ENCODE peak calls at places on chromosome 16, in ten cellular contexts. E is cardiac fibroblast, R is heart left ventricle, V is NCI-H748 treated with DMSO at 0.1 percent for 48 hours, X is HS-5, U is D341Med, A is OCI-LY7, I is NAMALWA, M is NCI-H2171 treated with DMSO at 0.1 percent for 48 hours, B is posterior cingulate gyrus. Q is an unnamed sample.

GRCh38 chr16:7547736-7548135 is 215.1 kb downstream of the RBFOX1 start:
- DNase-seq in E (no peak), R (no peak), V (peak; percentile 10), X (no peak), U (no peak), A (no peak), I (no peak), M (no peak), B (no peak), Q (no peak)

GRCh38 chr16:5451641-5452040 is 354.0 kb upstream of the EEF2KMT start:
- DNase-seq in E (no peak), R (no peak), V (no peak), X (no peak), U (no peak), A (no peak), I (no peak), M (no peak), B (no peak), Q (peak; percentile 78)

GRCh38 chr16:4968879-4969278 is 10.7 kb downstream of the SEC14L5 start:
- DNase-seq in E (no peak), R (no peak), V (no peak), X (no peak), U (no peak), A (no peak), I (no peak), M (peak; percentile 71), B (no peak), Q (no peak)

GRCh38 chr16:24132048-24132796 is 123.9 kb upstream of the CACNG3 start:
- DNase-seq in E (no peak), R (no peak), V (no peak), X (no peak), U (no peak), A (no peak), I (no peak), M (no peak), B (no peak), Q (no peak)

GRCh38 chr16:63789603-63790002 is 1332.3 kb downstream of the CDH11 start:
- DNase-seq in E (peak; percentile 29), R (no peak), V (no peak), X (no peak), U (no peak), A (peak; percentile 1), I (peak; percentile 70), M (no peak), B (no peak), Q (no peak)

GRCh38 chr16:13906426-13907089 is 13.4 kb upstream of the ERCC4 start:
- DNase-seq in E (no peak), R (no peak), V (no peak), X (no peak), U (no peak), A (peak; percentile 37), I (peak; percentile 60), M (no peak), B (no peak), Q (no peak)

GRCh38 chr16:67655363-67655762 is 4.7 kb downstream of the ACD start:
- DNase-seq in E (no peak), R (no peak), V (no peak), X (no peak), U (no peak), A (no peak), I (no peak), M (no peak), B (no peak), Q (no peak)

GRCh38 chr16:55905651-55906050 is 30.5 kb upstream of the CES5A start:
- DNase-seq in E (no peak), R (no peak), V (no peak), X (no peak), U (no peak), A (no peak), I (no peak), M (no peak), B (no peak), Q (no peak)

GRCh38 chr16:78115659-78116058 is 16.2 kb downstream of the WWOX start:
- DNase-seq in E (no peak), R (no peak), V (no peak), X (no peak), U (no peak), A (no peak), I (no peak), M (no peak), B (no peak), Q (no peak)

GRCh38 chr16:17369441-17369951 is 101.3 kb downstream of the XYLT1 start:
- DNase-seq in E (no peak), R (peak; percentile 77), V (no peak), X (no peak), U (no peak), A (peak; percentile 92), I (peak; percentile 83), M (no peak), B (peak; percentile 35), Q (no peak)

GRCh38 chr16:65327346-65327745 is 205.5 kb upstream of the CDH11 start:
- DNase-seq in E (no peak), R (no peak), V (no peak), X (no peak), U (no peak), A (no peak), I (no peak), M (no peak), B (no peak), Q (no peak)

GRCh38 chr16:50311891-50312501 is 45.6 kb downstream of the ADCY7 start:
- DNase-seq in E (no peak), R (no peak), V (no peak), X (no peak), U (peak; percentile 22), A (no peak), I (no peak), M (no peak), B (no peak), Q (no peak)

GRCh38 chr16:3017806-3018506 is at the start of gene CLDN6:
- DNase-seq in E (no peak), R (no peak), V (no peak), X (no peak), U (no peak), A (peak; percentile 15), I (peak; percentile 53), M (no peak), B (no peak), Q (peak; percentile 74)

GRCh38 chr16:84461029-84461415 is 43.4 kb downstream of the MEAK7 start:
- DNase-seq in E (no peak), R (no peak), V (no peak), X (no peak), U (no peak), A (no peak), I (no peak), M (no peak), B (no peak), Q (no peak)

GRCh38 chr16:75931043-75931442 is 204.8 kb upstream of the CPHXL start:
- DNase-seq in E (no peak), R (no peak), V (no peak), X (peak; percentile 96), U (no peak), A (no peak), I (no peak), M (no peak), B (no peak), Q (no peak)

GRCh38 chr16:7888421-7888820 is 555.8 kb downstream of the RBFOX1 start:
- DNase-seq in E (no peak), R (no peak), V (no peak), X (no peak), U (no peak), A (no peak), I (no peak), M (no peak), B (peak; percentile 44), Q (no peak)

GRCh38 chr16:83953796-83954576 is 946 bp downstream of the OSGIN1 start:
- DNase-seq in E (peak; percentile 53), R (no peak), V (no peak), X (peak; percentile 1), U (no peak), A (peak; percentile 49), I (peak; percentile 69), M (peak; percentile 66), B (no peak), Q (no peak)

GRCh38 chr16:88495268-88495772 is 42.2 kb downstream of the ZFPM1 start:
- DNase-seq in E (no peak), R (no peak), V (no peak), X (no peak), U (no peak), A (no peak), I (no peak), M (no peak), B (no peak), Q (no peak)

GRCh38 chr16:74666010-74666421 is 661 bp downstream of the RFWD3 start:
- DNase-seq in E (no peak), R (no peak), V (no peak), X (no peak), U (no peak), A (no peak), I (no peak), M (no peak), B (no peak), Q (no peak)

GRCh38 chr16:88651276-88651988 is 579 bp upstream of the CYBA start:
- DNase-seq in E (peak; percentile 48), R (peak; percentile 77), V (no peak), X (no peak), U (no peak), A (peak; percentile 97), I (peak; percentile 95), M (no peak), B (no peak), Q (no peak)

GRCh38 chr16:5252800-5253199 is 155.2 kb upstream of the EEF2KMT start:
- DNase-seq in E (no peak), R (no peak), V (no peak), X (no peak), U (no peak), A (no peak), I (no peak), M (no peak), B (no peak), Q (no peak)

GRCh38 chr16:59566446-59566845 is 832.3 kb upstream of the GOT2 start:
- DNase-seq in E (no peak), R (no peak), V (no peak), X (no peak), U (no peak), A (no peak), I (no peak), M (no peak), B (no peak), Q (no peak)

GRCh38 chr16:55480228-55480655 is 1.2 kb downstream of the MMP2 start:
- DNase-seq in E (peak; percentile 92), R (peak; percentile 90), V (no peak), X (no peak), U (no peak), A (no peak), I (no peak), M (no peak), B (peak; percentile 46), Q (no peak)

GRCh38 chr16:30567160-30567990 is 4.1 kb downstream of the ZNF688 start:
- DNase-seq in E (peak; percentile 70), R (no peak), V (no peak), X (no peak), U (no peak), A (no peak), I (peak; percentile 18), M (no peak), B (no peak), Q (no peak)

GRCh38 chr16:3578121-3578520 is 918 bp upstream of the NLRC3 start:
- DNase-seq in E (no peak), R (peak; percentile 41), V (no peak), X (no peak), U (no peak), A (peak; percentile 63), I (peak; percentile 50), M (no peak), B (no peak), Q (no peak)

GRCh38 chr16:77450790-77451487 is 16.1 kb upstream of the ADAMTS18 start:
- DNase-seq in E (no peak), R (no peak), V (peak; percentile 96), X (no peak), U (no peak), A (no peak), I (no peak), M (peak; percentile 24), B (no peak), Q (no peak)

GRCh38 chr16:15643453-15644305 is 725 bp upstream of the MARF1 start:
- DNase-seq in E (peak; percentile 75), R (no peak), V (peak; percentile 38), X (peak; percentile 55), U (peak; percentile 53), A (peak; percentile 78), I (peak; percentile 78), M (peak; percentile 86), B (peak; percentile 6), Q (no peak)

GRCh38 chr16:67395105-67395457 is 1.8 kb upstream of the TPPP3 start:
- DNase-seq in E (no peak), R (no peak), V (no peak), X (no peak), U (peak; percentile 16), A (no peak), I (no peak), M (no peak), B (no peak), Q (no peak)